ENCODE peak calls at places on chromosomes 4 and X, in six cellular contexts. A, Y, I, B, J and K are unnamed samples.

GRCh38 chr4:185559913-185560281 is 24.6 kb upstream of the PDLIM3 start:
- DNase-seq in J (no peak), I (no peak), A (no peak), B (peak; percentile 63), Y (no peak), K (no peak)

GRCh38 chr4:6955261-6955911 is 45.8 kb downstream of the TBC1D14 start:
- DNase-seq in A (peak; percentile 49), J (no peak), Y (no peak), I (no peak), B (peak; percentile 28), K (no peak)

GRCh38 chrX:109776432-109776831 is 43.4 kb upstream of the ACSL4 start:
- DNase-seq in I (no peak), Y (no peak), B (no peak), J (no peak), A (no peak), K (no peak)

GRCh38 chr4:121764702-121765367 is at the start of gene SMIM43:
- DNase-seq in B (no peak), A (no peak), Y (no peak), J (peak; percentile 17), I (peak; percentile 51), K (no peak)

GRCh38 chrX:1249101-1249887 is 19.3 kb upstream of the CSF2RA start:
- DNase-seq in I (peak; percentile 38), B (peak; percentile 36), J (no peak), A (no peak), Y (peak; percentile 81), K (peak; percentile 88)

GRCh38 chr4:101693842-101694398 is 96.6 kb upstream of the BANK1 start:
- DNase-seq in I (no peak), B (no peak), J (peak; percentile 9), Y (no peak), A (no peak), K (no peak)

GRCh38 chr4:47855350-47855749 is 17.5 kb upstream of the CORIN start:
- DNase-seq in B (no peak), A (peak; percentile 69), I (no peak), J (no peak), Y (no peak), K (no peak)

GRCh38 chr4:135281230-135281629 is 1079.6 kb upstream of the PABPC4L start:
- DNase-seq in A (no peak), Y (no peak), I (no peak), B (no peak), J (no peak), K (no peak)

GRCh38 chr4:149279790-149280189 is 535.9 kb downstream of the IQCM start:
- DNase-seq in A (no peak), J (no peak), I (no peak), B (no peak), Y (no peak), K (no peak)

GRCh38 chr4:84691800-84692199 is 108.9 kb downstream of the CDS1 start:
- DNase-seq in A (no peak), I (no peak), Y (no peak), B (no peak), J (no peak), K (no peak)

GRCh38 chrX:132489256-132490085 is 633 bp upstream of the MBNL3 start:
- DNase-seq in B (peak; percentile 77), A (peak; percentile 78), I (peak; percentile 27), Y (peak; percentile 40), J (peak; percentile 58), K (no peak)

GRCh38 chrX:151821226-151821625 is 86.7 kb downstream of the CNGA2 start:
- DNase-seq in A (no peak), I (no peak), B (no peak), Y (no peak), J (no peak), K (no peak)

GRCh38 chrX:102765794-102766193 is 45.3 kb downstream of the GPRASP3 start:
- DNase-seq in J (no peak), A (peak; percentile 65), Y (no peak), I (no peak), B (no peak), K (no peak)

GRCh38 chr4:38233727-38234478 is 273.7 kb downstream of the PTTG2 start:
- DNase-seq in J (no peak), A (no peak), B (peak; percentile 58), I (no peak), Y (peak; percentile 26), K (peak; percentile 76)

GRCh38 chr4:1489639-1489995 is 83.4 kb upstream of the NKX1-1 start:
- DNase-seq in I (no peak), B (no peak), J (no peak), A (no peak), Y (no peak), K (peak; percentile 29)

GRCh38 chr4:80058740-80059139 is 14.3 kb downstream of the ANTXR2 start:
- DNase-seq in Y (peak; percentile 66), I (no peak), B (no peak), A (no peak), J (peak; percentile 74), K (peak; percentile 71)

GRCh38 chr4:88439161-88439760 is 17.7 kb upstream of the HERC5 start:
- DNase-seq in A (no peak), J (no peak), B (no peak), Y (no peak), I (no peak), K (no peak)

GRCh38 chr4:1400861-1401408 is 5.3 kb downstream of the NKX1-1 start:
- DNase-seq in I (peak; percentile 15), Y (no peak), A (no peak), B (no peak), J (peak; percentile 26), K (no peak)

GRCh38 chr4:185272232-185272631 is 62.8 kb downstream of the SNX25 start:
- DNase-seq in I (no peak), Y (no peak), A (no peak), J (no peak), B (no peak), K (no peak)

GRCh38 chr4:188262464-188262863 is 123.2 kb downstream of the TRIML1 start:
- DNase-seq in I (no peak), B (no peak), J (no peak), A (no peak), Y (no peak), K (no peak)

GRCh38 chr4:67327245-67327860 is 217.9 kb downstream of the CENPC start:
- DNase-seq in J (peak; percentile 70), I (peak; percentile 71), B (peak; percentile 58), Y (peak; percentile 14), A (no peak), K (no peak)

GRCh38 chr4:87865960-87866598 is 33.3 kb downstream of the MEPE start:
- DNase-seq in A (no peak), B (no peak), Y (no peak), J (no peak), I (no peak), K (no peak)

GRCh38 chr4:101421393-101421792 is 74.1 kb upstream of the PPP3CA start:
- DNase-seq in I (no peak), J (no peak), Y (no peak), B (no peak), A (no peak), K (no peak)

GRCh38 chr4:40243390-40243948 is 46.6 kb downstream of the RHOH start:
- DNase-seq in I (no peak), A (no peak), Y (no peak), B (no peak), J (no peak), K (no peak)

GRCh38 chrX:68897546-68897945 is 68.7 kb downstream of the EFNB1 start:
- DNase-seq in J (no peak), A (no peak), I (no peak), B (no peak), Y (no peak), K (no peak)

GRCh38 chr4:48333587-48333986 is 7.7 kb upstream of the SLAIN2 start:
- DNase-seq in I (no peak), J (no peak), Y (no peak), A (no peak), B (no peak), K (no peak)

GRCh38 chrX:53456254-53456653 is 22.1 kb upstream of the HSD17B10 start:
- DNase-seq in I (no peak), J (no peak), A (no peak), B (no peak), Y (no peak), K (no peak)

GRCh38 chr4:705278-706082 is at the start of gene PCGF3:
- DNase-seq in J (peak; percentile 100), A (peak; percentile 98), I (peak; percentile 99), Y (peak; percentile 85), B (peak; percentile 98), K (peak; percentile 97)

GRCh38 chrX:51608766-51609165 is 9.9 kb downstream of the CENPVL3 start:
- DNase-seq in J (no peak), I (no peak), A (no peak), B (no peak), Y (no peak), K (no peak)

DNA sequence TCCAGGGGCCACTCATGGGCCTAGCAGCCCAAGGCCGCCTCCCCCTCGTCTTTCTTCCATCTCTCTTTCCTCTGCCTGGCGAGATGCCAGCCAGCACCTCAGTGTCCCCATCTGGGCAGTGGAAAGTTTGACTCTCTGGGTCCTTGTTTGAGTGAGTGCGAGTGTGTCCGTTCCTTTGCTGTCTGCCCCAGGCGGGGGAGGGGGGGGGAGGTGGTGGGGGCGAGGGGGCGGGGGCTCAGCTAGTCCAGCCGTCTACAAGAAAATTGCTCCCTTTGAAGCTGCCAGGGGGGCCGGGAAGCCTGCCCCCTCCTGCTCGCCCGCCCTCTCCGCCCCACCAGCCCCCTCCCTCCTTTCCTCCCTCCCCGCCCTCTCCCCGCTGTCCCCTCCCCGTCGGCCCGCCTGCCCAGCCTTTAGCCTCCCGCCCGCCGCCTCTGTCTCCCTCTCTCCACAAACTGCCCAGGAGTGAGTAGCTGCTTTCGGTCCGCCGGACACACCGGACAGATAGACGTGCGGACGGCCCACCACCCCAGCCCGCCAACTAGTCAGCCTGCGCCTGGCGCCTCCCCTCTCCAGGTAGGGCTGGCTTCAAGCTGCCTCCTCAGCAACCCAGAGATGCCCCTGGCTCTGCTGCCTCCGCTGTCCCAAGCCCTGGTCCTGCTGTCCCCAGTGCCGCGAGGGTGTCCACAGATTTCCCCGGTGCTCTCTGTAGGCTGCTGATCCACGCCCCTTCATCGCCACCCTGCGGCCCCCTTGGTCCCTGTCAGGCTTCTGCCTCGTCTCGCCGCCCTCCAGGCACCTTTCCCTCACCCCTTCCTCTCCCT is at the start of gene BGN:
- DNase-seq in A (no peak), Y (no peak), J (no peak), B (no peak), I (peak; percentile 56), K (no peak)
- TF ChIP-seq CTCF in A (peak; percentile 13), Y (no peak), J (no peak), B (no peak), I (no peak), K (no peak)

GRCh38 chrX:92260102-92260501 is 480.9 kb downstream of the PCDH11X start:
- DNase-seq in J (no peak), A (no peak), B (no peak), I (no peak), Y (no peak), K (no peak)
- TF ChIP-seq CTCF in J (no peak), A (no peak), B (no peak), I (no peak), Y (no peak), K (no peak)

GRCh38 chr4:4666693-4667642 is 125.1 kb upstream of the STX18 start:
- DNase-seq in Y (no peak), I (no peak), A (no peak), B (no peak), J (no peak), K (no peak)
- TF ChIP-seq CTCF in Y (no peak), I (no peak), A (no peak), B (no peak), J (no peak), K (no peak)

GRCh38 chrX:16114640-16115039 is 8.7 kb upstream of the GRPR start:
- DNase-seq in Y (no peak), A (no peak), J (no peak), I (no peak), B (no peak), K (no peak)

GRCh38 chrX:16113978-16114554 is 9.3 kb upstream of the GRPR start:
- DNase-seq in I (no peak), Y (peak; percentile 60), A (no peak), J (no peak), B (no peak), K (no peak)

GRCh38 chrX:16112428-16112827 is 10.9 kb upstream of the GRPR start:
- DNase-seq in I (no peak), A (no peak), J (no peak), B (no peak), Y (no peak), K (no peak)
- TF ChIP-seq CTCF in I (no peak), A (no peak), J (no peak), B (no peak), Y (no peak), K (no peak)